ENCODE peak calls at places on chromosome 18, in nine cellular contexts. V is MCF 10A, C is A673, I is GM12864, T is NCI-H345, O is A549, F is neuronal stem cell, K is islet precursor cell, W is gastrocnemius medialis. M is an unnamed sample.

GRCh38 chr18:36539674-36540073 is 242.2 kb downstream of the FHOD3 start:
- DNase-seq in V (peak), C (no peak), I (no peak), T (no peak), O (no peak), F (no peak), K (no peak), W (no peak), M (no peak)

GRCh38 chr18:22951823-22952222 is 18.7 kb downstream of the RBBP8 start:
- DNase-seq in V (no peak), C (no peak), I (no peak), T (no peak), O (no peak), F (no peak), K (no peak), W (no peak), M (no peak)

GRCh38 chr18:56240405-56240804 is 398.0 kb downstream of the TXNL1 start:
- DNase-seq in V (no peak), C (no peak), I (no peak), T (no peak), O (no peak), F (no peak), K (no peak), W (no peak), M (no peak)

GRCh38 chr18:24089059-24089458 is 49.8 kb upstream of the CABYR start:
- DNase-seq in V (no peak), C (no peak), I (no peak), T (no peak), O (no peak), F (no peak), K (no peak), W (no peak), M (no peak)

GRCh38 chr18:77147418-77147852 is 14.9 kb upstream of the MBP start:
- DNase-seq in V (no peak), C (no peak), I (no peak), T (no peak), O (no peak), F (no peak), K (no peak), W (no peak), M (no peak)

GRCh38 chr18:43312891-43313290 is 35.6 kb upstream of the SYT4 start:
- DNase-seq in V (peak), C (no peak), I (no peak), T (no peak), O (no peak), F (no peak), K (no peak), W (no peak), M (no peak)

GRCh38 chr18:9787126-9787525 is 79.0 kb downstream of the RAB31 start:
- DNase-seq in V (peak), C (no peak), I (no peak), T (no peak), O (no peak), F (no peak), K (no peak), W (no peak), M (no peak)

GRCh38 chr18:33660696-33661310 is 82.8 kb downstream of the ASXL3 start:
- DNase-seq in V (no peak), C (no peak), I (no peak), T (no peak), O (no peak), F (no peak), K (no peak), W (no peak), M (no peak)

GRCh38 chr18:38611036-38611964 is 1045.7 kb upstream of the CELF4 start:
- DNase-seq in V (no peak), C (no peak), I (peak), T (no peak), O (no peak), F (no peak), K (no peak), W (no peak), M (no peak)

GRCh38 chr18:73793386-73793785 is 354.2 kb downstream of the FBXO15 start:
- DNase-seq in V (no peak), C (peak), I (no peak), T (no peak), O (no peak), F (no peak), K (peak), W (no peak), M (no peak)

GRCh38 chr18:9466127-9466526 is 9.2 kb upstream of the RALBP1 start:
- DNase-seq in V (no peak), C (no peak), I (no peak), T (no peak), O (no peak), F (no peak), K (no peak), W (no peak), M (no peak)

GRCh38 chr18:29160123-29160522 is 983.2 kb upstream of the CDH2 start:
- DNase-seq in V (no peak), C (no peak), I (no peak), T (peak), O (no peak), F (no peak), K (no peak), W (no peak), M (no peak)

GRCh38 chr18:56869189-56869777 is 218.1 kb downstream of the WDR7 start:
- DNase-seq in V (peak), C (peak), I (peak), T (peak), O (peak), F (no peak), K (no peak), W (no peak), M (peak)

GRCh38 chr18:37484893-37485834 is 80.4 kb downstream of the CELF4 start:
- DNase-seq in V (no peak), C (peak), I (no peak), T (peak), O (peak), F (peak), K (peak), W (no peak), M (no peak)

GRCh38 chr18:58321986-58322385 is 278.0 kb downstream of the NEDD4L start:
- DNase-seq in V (peak), C (peak), I (peak), T (peak), O (peak), F (no peak), K (peak), W (peak), M (peak)

GRCh38 chr18:59918320-59918755 is 18.5 kb downstream of the PMAIP1 start:
- DNase-seq in V (peak), C (peak), I (no peak), T (peak), O (peak), F (no peak), K (peak), W (peak), M (peak)

GRCh38 chr18:35572644-35573043 is 8.9 kb upstream of the GALNT1 start:
- DNase-seq in V (no peak), C (no peak), I (no peak), T (no peak), O (no peak), F (no peak), K (no peak), W (peak), M (no peak)

GRCh38 chr18:22559414-22560282 is 141.9 kb upstream of the CTAGE1 start:
- DNase-seq in V (no peak), C (peak), I (no peak), T (no peak), O (peak), F (peak), K (peak), W (no peak), M (no peak)

GRCh38 chr18:26614374-26614773 is 66.0 kb upstream of the KCTD1 start:
- DNase-seq in V (no peak), C (no peak), I (no peak), T (no peak), O (peak), F (no peak), K (no peak), W (no peak), M (no peak)

GRCh38 chr18:33201509-33201926 is 239.0 kb downstream of the CCDC178 start:
- DNase-seq in V (peak), C (peak), I (no peak), T (no peak), O (peak), F (peak), K (peak), W (no peak), M (peak)

GRCh38 chr18:2917255-2918047 is 70.6 kb downstream of the EMILIN2 start:
- DNase-seq in V (no peak), C (no peak), I (no peak), T (no peak), O (no peak), F (no peak), K (peak), W (no peak), M (no peak)

M was measured in astrocyte of the cerebellum.